ENCODE peak calls at places on chromosomes 7 and 10, in five cellular contexts. S is heart left ventricle, W is IMR-90, O is cardiac fibroblast, Y is sigmoid colon. I is an unnamed sample.

GRCh38 chr7:50805425-50806130 is 22.9 kb upstream of the GRB10 start:
- DNase-seq in O (no peak), Y (no peak), S (no peak), W (no peak), I (no peak)

GRCh38 chr7:21142081-21142480 is 285.8 kb upstream of the SP4 start:
- DNase-seq in S (no peak), O (no peak), W (no peak), Y (no peak), I (no peak)

GRCh38 chr10:133325761-133326463 is 10.8 kb downstream of the CALY start:
- DNase-seq in O (no peak), Y (no peak), W (no peak), S (no peak), I (no peak)

GRCh38 chr7:96949766-96950165 is 55.6 kb upstream of the DLX6 start:
- DNase-seq in S (no peak), O (peak; percentile 55), W (no peak), Y (no peak), I (no peak)

GRCh38 chr7:47326808-47327207 is 255.1 kb downstream of the TNS3 start:
- DNase-seq in S (no peak), W (peak; percentile 85), Y (peak; percentile 73), O (peak; percentile 84), I (peak; percentile 70)

GRCh38 chr7:84997626-84998025 is 189.2 kb downstream of the SEMA3D start:
- DNase-seq in S (no peak), O (no peak), Y (no peak), W (no peak), I (no peak)

GRCh38 chr10:59460601-59461000 is 98.3 kb upstream of the FAM13C start:
- DNase-seq in Y (no peak), O (no peak), W (no peak), S (no peak), I (no peak)

GRCh38 chr10:49611815-49612512 is 1.9 kb downstream of the SLC18A3 start:
- DNase-seq in Y (peak; percentile 38), W (no peak), S (no peak), O (no peak), I (no peak)

GRCh38 chr10:123904834-123905409 is 13.3 kb upstream of the CPXM2 start:
- DNase-seq in W (no peak), O (no peak), S (no peak), Y (no peak), I (no peak)

GRCh38 chr10:101257121-101257890 is 28.0 kb upstream of the LBX1 start:
- DNase-seq in S (no peak), Y (no peak), O (no peak), W (no peak), I (no peak)

GRCh38 chr7:12705878-12706277 is 18.4 kb downstream of the ARL4A start:
- DNase-seq in W (no peak), Y (no peak), S (no peak), O (no peak), I (no peak)

GRCh38 chr10:34235164-34235832 is 579.8 kb downstream of the PARD3 start:
- DNase-seq in Y (no peak), O (peak; percentile 21), S (no peak), W (peak; percentile 83), I (peak; percentile 65)

GRCh38 chr10:4083509-4084003 is 298.5 kb upstream of the KLF6 start:
- DNase-seq in O (no peak), Y (peak; percentile 60), S (no peak), W (no peak), I (no peak)

DNA sequence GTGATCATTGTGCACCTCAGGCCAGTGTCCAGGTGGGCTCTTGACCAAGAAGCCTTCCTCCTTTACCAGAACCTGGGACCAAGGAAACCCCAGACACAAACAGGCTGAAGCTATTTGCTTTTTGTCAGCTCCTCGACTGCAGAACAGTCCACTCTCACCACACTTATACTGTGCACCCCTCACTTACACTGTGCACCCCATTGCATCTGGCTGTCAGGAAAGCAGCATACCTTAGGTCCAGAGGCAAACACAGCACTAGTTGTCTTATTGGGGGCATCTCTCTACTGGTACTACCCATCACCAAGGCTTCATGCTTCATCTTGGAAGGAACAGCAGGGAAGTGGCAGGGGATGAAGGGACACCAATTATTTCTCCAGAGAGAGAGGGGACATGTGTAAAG is 198.1 kb downstream of the CXCL12 start:
- DNase-seq in W (no peak), Y (no peak), S (no peak), O (no peak), I (no peak)
- H3K4me3 ChIP-seq in W (no peak overlapping the region), Y (no peak overlapping the region), S (no peak overlapping the region), O (no peak overlapping the region), I (no peak overlapping the region)

DNA sequence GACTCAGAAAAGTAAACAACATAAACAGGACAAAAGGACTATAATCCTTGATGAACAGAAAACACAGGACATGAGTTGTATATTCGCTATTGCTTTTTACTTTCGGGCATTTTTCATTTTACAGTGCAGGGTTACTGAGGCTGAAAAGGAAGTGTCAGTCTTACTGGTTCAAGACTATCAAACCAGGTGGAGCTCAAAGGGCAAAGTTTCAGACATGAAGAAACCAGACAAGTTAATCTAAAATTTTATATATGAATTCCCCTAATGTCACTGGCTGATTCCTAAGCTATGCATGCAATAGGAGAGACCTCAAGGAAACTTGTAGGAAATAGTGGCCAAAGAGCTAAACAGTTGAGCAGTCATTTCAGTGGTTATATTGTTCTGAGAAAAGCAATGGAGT is 11.4 kb downstream of the TCAF1 start:
- DNase-seq in W (no peak), S (no peak), Y (no peak), O (no peak), I (no peak)
- TF ChIP-seq CTCF in W (no peak), S (no peak), Y (no peak), O (no peak), I (no peak)

GRCh38 chr7:138962561-138963270 is 18.5 kb downstream of the KIAA1549 start:
- DNase-seq in Y (no peak), O (no peak), W (no peak), S (no peak), I (no peak)
- H3K4me3 ChIP-seq in Y (no peak overlapping the region), O (no peak overlapping the region), W (no peak overlapping the region), S (no peak overlapping the region), I (no peak overlapping the region)

GRCh38 chr7:33918401-33919120 is 13.2 kb downstream of the BMPER start:
- DNase-seq in S (no peak), W (no peak), Y (no peak), O (no peak), I (no peak)

GRCh38 chr7:33921216-33921938 is 16.0 kb downstream of the BMPER start:
- DNase-seq in Y (peak; percentile 74), S (no peak), O (peak; percentile 75), W (peak; percentile 79), I (peak; percentile 38)

GRCh38 chr7:33926535-33926934 is 21.2 kb downstream of the BMPER start:
- DNase-seq in S (no peak), Y (no peak), O (no peak), W (peak; percentile 58), I (peak; percentile 38)

GRCh38 chr7:33922820-33923219 is 17.5 kb downstream of the BMPER start:
- DNase-seq in O (no peak), W (no peak), S (no peak), Y (peak; percentile 74), I (no peak)

GRCh38 chr7:33923440-33924229 is 18.3 kb downstream of the BMPER start:
- DNase-seq in O (no peak), W (no peak), Y (no peak), S (no peak), I (no peak)
- TF ChIP-seq CTCF in O (no peak), W (peak; percentile 0), Y (no peak), S (no peak), I (no peak)

DNA sequence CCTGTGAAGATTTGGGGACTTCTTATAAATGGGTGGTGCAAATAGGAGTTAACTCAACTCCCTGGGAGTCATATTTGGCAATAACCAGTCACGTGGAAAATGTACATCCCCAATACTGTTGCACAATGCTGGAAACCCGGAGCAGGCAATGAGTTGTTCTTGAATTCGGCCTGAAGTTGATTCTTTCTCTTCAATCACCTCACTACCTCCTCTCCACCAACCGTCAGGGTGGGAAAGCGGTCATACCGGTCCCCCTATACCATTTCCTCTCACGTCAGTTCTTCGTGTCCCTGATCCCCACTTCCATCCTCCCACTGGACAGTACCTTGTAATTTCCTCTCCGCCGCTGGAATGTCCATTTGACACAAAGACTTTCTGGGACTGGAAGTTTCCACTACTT is 2.8 kb downstream of the GIMAP5 start:
- DNase-seq in W (no peak), Y (no peak), O (no peak), S (no peak), I (no peak)
- H3K4me3 ChIP-seq in W (no peak overlapping the region), Y (no peak overlapping the region), O (no peak overlapping the region), S (peak overlapping the region; percentile 64), I (no peak overlapping the region)

DNA sequence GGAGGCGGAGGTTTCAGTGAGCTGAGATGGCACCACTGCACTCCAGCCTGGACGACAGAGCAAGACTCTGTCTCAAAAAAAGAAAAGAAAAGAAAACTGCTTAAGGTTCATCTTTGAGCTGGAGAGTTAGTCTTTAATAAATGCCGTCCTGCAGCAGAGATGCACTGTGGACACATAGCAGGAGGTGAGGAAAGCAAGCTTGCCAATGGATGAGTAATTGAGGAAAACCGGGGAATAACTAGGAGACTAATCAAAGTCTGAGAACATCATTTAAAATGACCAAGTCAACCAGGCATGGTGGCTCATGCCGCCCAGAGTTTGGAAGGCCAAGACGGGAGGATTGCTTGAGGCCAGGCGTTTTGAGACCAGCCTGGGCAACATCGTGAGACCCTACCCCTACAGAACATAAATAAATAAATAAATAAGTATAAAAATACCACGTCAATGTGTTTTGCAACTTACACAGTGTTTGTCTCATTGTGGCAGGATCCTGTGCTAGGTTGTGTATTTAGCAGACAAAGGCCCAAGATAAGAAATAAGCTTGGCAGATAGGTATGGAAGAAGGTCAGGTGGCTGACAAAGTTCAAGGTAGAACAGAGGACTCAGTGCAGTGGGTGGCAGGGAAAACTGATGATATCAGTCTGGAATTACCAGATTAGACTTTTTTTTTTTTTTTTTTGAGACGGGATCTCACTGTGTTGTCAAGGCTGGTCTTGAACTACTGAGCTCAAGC is 115.7 kb upstream of the KMT2C start:
- DNase-seq in W (no peak), Y (no peak), O (no peak), S (no peak), I (no peak)
- TF ChIP-seq CTCF in W (no peak), Y (no peak), O (no peak), S (no peak), I (no peak)